ENCODE peak calls at places on chromosomes 1 and 21, in five cellular contexts. One of them, this sample, is unnamed.

GRCh38 chr1:218426343-218426657 is 81.2 kb downstream of the TGFB2 start:
- DNase-seq in mucosa of descending colon: no peak
- DNase-seq in breast epithelium: peak; percentile 50
- DNase-seq in fibroblast of lung: peak; percentile 64
- DNase-seq in GM13977: no peak
- DNase-seq in this sample: no peak

GRCh38 chr1:59985901-59986735 is 59.5 kb upstream of the CYP2J2 start:
- DNase-seq in GM13977: no peak
- DNase-seq in mucosa of descending colon: no peak
- DNase-seq in fibroblast of lung: no peak
- DNase-seq in breast epithelium: no peak
- DNase-seq in this sample: no peak

GRCh38 chr1:184462170-184462569 is 75.3 kb downstream of the C1orf21 start:
- DNase-seq in mucosa of descending colon: no peak
- DNase-seq in fibroblast of lung: no peak
- DNase-seq in breast epithelium: no peak
- DNase-seq in GM13977: no peak
- DNase-seq in this sample: no peak

GRCh38 chr1:38000529-38001453 is 4.5 kb downstream of the FHL3 start:
- DNase-seq in GM13977: no peak
- DNase-seq in fibroblast of lung: peak; percentile 89
- DNase-seq in breast epithelium: peak; percentile 55
- DNase-seq in mucosa of descending colon: peak; percentile 51
- DNase-seq in this sample: no peak

GRCh38 chr1:17861685-17862084 is 106.6 kb downstream of the ACTL8 start:
- DNase-seq in breast epithelium: no peak
- DNase-seq in mucosa of descending colon: no peak
- DNase-seq in fibroblast of lung: no peak
- DNase-seq in GM13977: no peak
- DNase-seq in this sample: no peak

GRCh38 chr1:35266306-35266705 is 2.2 kb upstream of the ZMYM4 start:
- DNase-seq in fibroblast of lung: no peak
- DNase-seq in breast epithelium: no peak
- DNase-seq in mucosa of descending colon: no peak
- DNase-seq in GM13977: no peak
- DNase-seq in this sample: no peak

GRCh38 chr1:54791880-54792522 is 9.1 kb downstream of the TTC22 start:
- DNase-seq in breast epithelium: no peak
- DNase-seq in GM13977: peak; percentile 67
- DNase-seq in mucosa of descending colon: no peak
- DNase-seq in fibroblast of lung: peak; percentile 49
- DNase-seq in this sample: peak; percentile 68

GRCh38 chr1:234862944-234863515 is 253.1 kb upstream of the IRF2BP2 start:
- DNase-seq in fibroblast of lung: peak; percentile 66
- DNase-seq in mucosa of descending colon: peak; percentile 78
- DNase-seq in GM13977: no peak
- DNase-seq in breast epithelium: peak; percentile 79
- DNase-seq in this sample: peak; percentile 79

GRCh38 chr1:69511426-69512192 is 56.1 kb upstream of the LRRC7 start:
- DNase-seq in GM13977: no peak
- DNase-seq in mucosa of descending colon: no peak
- DNase-seq in breast epithelium: no peak
- DNase-seq in fibroblast of lung: peak; percentile 67
- DNase-seq in this sample: no peak

GRCh38 chr1:53371121-53371666 is 43.3 kb upstream of the LRP8 start:
- DNase-seq in mucosa of descending colon: no peak
- DNase-seq in GM13977: no peak
- DNase-seq in fibroblast of lung: no peak
- DNase-seq in breast epithelium: no peak
- DNase-seq in this sample: no peak

GRCh38 chr1:161763522-161764098 is 2.5 kb upstream of the ATF6 start:
- DNase-seq in fibroblast of lung: no peak
- DNase-seq in mucosa of descending colon: no peak
- DNase-seq in breast epithelium: no peak
- DNase-seq in GM13977: peak; percentile 23
- DNase-seq in this sample: peak; percentile 36

GRCh38 chr1:162996261-162996660 is 72.9 kb upstream of the RGS4 start:
- DNase-seq in fibroblast of lung: peak; percentile 28
- DNase-seq in GM13977: no peak
- DNase-seq in breast epithelium: no peak
- DNase-seq in mucosa of descending colon: no peak
- DNase-seq in this sample: no peak

GRCh38 chr1:19373206-19374126 is 61.3 kb downstream of the SLC66A1 start:
- DNase-seq in breast epithelium: no peak
- DNase-seq in fibroblast of lung: no peak
- DNase-seq in GM13977: no peak
- DNase-seq in mucosa of descending colon: no peak
- DNase-seq in this sample: no peak

GRCh38 chr21:35616090-35616489 is 444.2 kb downstream of the SETD4 start:
- DNase-seq in breast epithelium: no peak
- DNase-seq in GM13977: no peak
- DNase-seq in fibroblast of lung: peak; percentile 87
- DNase-seq in mucosa of descending colon: no peak
- DNase-seq in this sample: no peak

GRCh38 chr1:38418195-38419030 is 371.8 kb upstream of the POU3F1 start:
- DNase-seq in GM13977: no peak
- DNase-seq in breast epithelium: no peak
- DNase-seq in fibroblast of lung: no peak
- DNase-seq in mucosa of descending colon: no peak
- DNase-seq in this sample: no peak

GRCh38 chr1:166379447-166379846 is 212.6 kb upstream of the FAM78B start:
- DNase-seq in breast epithelium: no peak
- DNase-seq in GM13977: no peak
- DNase-seq in fibroblast of lung: no peak
- DNase-seq in mucosa of descending colon: no peak
- DNase-seq in this sample: no peak

GRCh38 chr1:243268751-243269460 is 13.1 kb downstream of the SDCCAG8 start:
- DNase-seq in breast epithelium: no peak
- DNase-seq in fibroblast of lung: no peak
- DNase-seq in GM13977: no peak
- DNase-seq in mucosa of descending colon: no peak
- DNase-seq in this sample: no peak

GRCh38 chr1:21255284-21255942 is 34.9 kb downstream of the ECE1 start:
- DNase-seq in breast epithelium: peak; percentile 85
- DNase-seq in mucosa of descending colon: peak; percentile 87
- DNase-seq in fibroblast of lung: peak; percentile 85
- DNase-seq in GM13977: peak; percentile 80
- DNase-seq in this sample: peak; percentile 94

GRCh38 chr1:116232989-116233514 is 121.9 kb downstream of the MAB21L3 start:
- DNase-seq in fibroblast of lung: no peak
- DNase-seq in breast epithelium: no peak
- DNase-seq in GM13977: no peak
- DNase-seq in mucosa of descending colon: no peak
- DNase-seq in this sample: no peak

GRCh38 chr21:31011412-31011811 is 26.9 kb downstream of the KRTAP19-8 start:
- DNase-seq in GM13977: no peak
- DNase-seq in breast epithelium: no peak
- DNase-seq in fibroblast of lung: no peak
- DNase-seq in mucosa of descending colon: no peak
- DNase-seq in this sample: no peak

GRCh38 chr21:39799178-39799577 is 54.2 kb downstream of the IGSF5 start:
- DNase-seq in GM13977: no peak
- DNase-seq in mucosa of descending colon: no peak
- DNase-seq in breast epithelium: no peak
- DNase-seq in fibroblast of lung: no peak
- DNase-seq in this sample: no peak

GRCh38 chr1:16088996-16089395 is 15.5 kb upstream of the FAM131C start:
- DNase-seq in GM13977: no peak
- DNase-seq in breast epithelium: no peak
- DNase-seq in fibroblast of lung: peak; percentile 51
- DNase-seq in mucosa of descending colon: no peak
- DNase-seq in this sample: no peak

GRCh38 chr1:29690156-29690555 is 453.8 kb downstream of the PTPRU start:
- DNase-seq in mucosa of descending colon: no peak
- DNase-seq in GM13977: no peak
- DNase-seq in fibroblast of lung: no peak
- DNase-seq in breast epithelium: no peak
- DNase-seq in this sample: no peak

GRCh38 chr1:71785470-71785869 is 496.9 kb downstream of the NEGR1 start:
- DNase-seq in mucosa of descending colon: no peak
- DNase-seq in GM13977: no peak
- DNase-seq in fibroblast of lung: peak; percentile 36
- DNase-seq in breast epithelium: no peak
- DNase-seq in this sample: peak; percentile 19

GRCh38 chr21:15604424-15604823 is 125.4 kb upstream of the USP25 start:
- DNase-seq in fibroblast of lung: peak; percentile 68
- DNase-seq in GM13977: no peak
- DNase-seq in mucosa of descending colon: no peak
- DNase-seq in breast epithelium: no peak
- DNase-seq in this sample: no peak

GRCh38 chr1:85321237-85321964 is 45.0 kb upstream of the BCL10 start:
- DNase-seq in breast epithelium: no peak
- DNase-seq in fibroblast of lung: peak; percentile 56
- DNase-seq in mucosa of descending colon: no peak
- DNase-seq in GM13977: no peak
- DNase-seq in this sample: no peak

GRCh38 chr1:241606544-241606943 is 33.6 kb downstream of the CHML start:
- DNase-seq in breast epithelium: no peak
- DNase-seq in GM13977: no peak
- DNase-seq in mucosa of descending colon: no peak
- DNase-seq in fibroblast of lung: no peak
- DNase-seq in this sample: no peak

GRCh38 chr1:241603626-241604337 is 36.4 kb downstream of the CHML start:
- DNase-seq in breast epithelium: no peak
- DNase-seq in GM13977: no peak
- DNase-seq in fibroblast of lung: peak; percentile 87
- DNase-seq in mucosa of descending colon: no peak
- DNase-seq in this sample: no peak

GRCh38 chr1:241608379-241609033 is 31.7 kb downstream of the CHML start:
- DNase-seq in mucosa of descending colon: no peak
- DNase-seq in breast epithelium: no peak
- DNase-seq in fibroblast of lung: peak; percentile 61
- DNase-seq in GM13977: no peak
- DNase-seq in this sample: no peak

GRCh38 chr1:241607497-241607896 is 32.7 kb downstream of the CHML start:
- DNase-seq in fibroblast of lung: no peak
- DNase-seq in GM13977: no peak
- DNase-seq in mucosa of descending colon: no peak
- DNase-seq in breast epithelium: no peak
- DNase-seq in this sample: no peak

GRCh38 chr1:241605146-241605805 is 34.9 kb downstream of the CHML start:
- DNase-seq in breast epithelium: no peak
- DNase-seq in mucosa of descending colon: no peak
- DNase-seq in fibroblast of lung: no peak
- DNase-seq in GM13977: no peak
- DNase-seq in this sample: no peak
- TF ChIP-seq CTCF in breast epithelium: no peak
- TF ChIP-seq CTCF in mucosa of descending colon: no peak
- TF ChIP-seq CTCF in fibroblast of lung: peak; percentile 26
- TF ChIP-seq CTCF in GM13977: peak; percentile 21
- TF ChIP-seq CTCF in this sample: no peak

GRCh38 chr1:14606632-14607031 is 8.1 kb downstream of the KAZN start:
- DNase-seq in mucosa of descending colon: no peak
- DNase-seq in GM13977: no peak
- DNase-seq in fibroblast of lung: no peak
- DNase-seq in breast epithelium: no peak
- DNase-seq in this sample: no peak
- TF ChIP-seq CTCF in mucosa of descending colon: no peak
- TF ChIP-seq CTCF in GM13977: peak; percentile 15
- TF ChIP-seq CTCF in fibroblast of lung: no peak
- TF ChIP-seq CTCF in breast epithelium: peak; percentile 12
- TF ChIP-seq CTCF in this sample: no peak

GRCh38 chr1:77060000-77060399 is 159.2 kb downstream of the PIGK start:
- DNase-seq in fibroblast of lung: no peak
- DNase-seq in mucosa of descending colon: no peak
- DNase-seq in breast epithelium: peak; percentile 31
- DNase-seq in GM13977: no peak
- DNase-seq in this sample: no peak
- TF ChIP-seq CTCF in fibroblast of lung: no peak
- TF ChIP-seq CTCF in mucosa of descending colon: no peak
- TF ChIP-seq CTCF in breast epithelium: no peak
- TF ChIP-seq CTCF in GM13977: no peak
- TF ChIP-seq CTCF in this sample: no peak

DNA sequence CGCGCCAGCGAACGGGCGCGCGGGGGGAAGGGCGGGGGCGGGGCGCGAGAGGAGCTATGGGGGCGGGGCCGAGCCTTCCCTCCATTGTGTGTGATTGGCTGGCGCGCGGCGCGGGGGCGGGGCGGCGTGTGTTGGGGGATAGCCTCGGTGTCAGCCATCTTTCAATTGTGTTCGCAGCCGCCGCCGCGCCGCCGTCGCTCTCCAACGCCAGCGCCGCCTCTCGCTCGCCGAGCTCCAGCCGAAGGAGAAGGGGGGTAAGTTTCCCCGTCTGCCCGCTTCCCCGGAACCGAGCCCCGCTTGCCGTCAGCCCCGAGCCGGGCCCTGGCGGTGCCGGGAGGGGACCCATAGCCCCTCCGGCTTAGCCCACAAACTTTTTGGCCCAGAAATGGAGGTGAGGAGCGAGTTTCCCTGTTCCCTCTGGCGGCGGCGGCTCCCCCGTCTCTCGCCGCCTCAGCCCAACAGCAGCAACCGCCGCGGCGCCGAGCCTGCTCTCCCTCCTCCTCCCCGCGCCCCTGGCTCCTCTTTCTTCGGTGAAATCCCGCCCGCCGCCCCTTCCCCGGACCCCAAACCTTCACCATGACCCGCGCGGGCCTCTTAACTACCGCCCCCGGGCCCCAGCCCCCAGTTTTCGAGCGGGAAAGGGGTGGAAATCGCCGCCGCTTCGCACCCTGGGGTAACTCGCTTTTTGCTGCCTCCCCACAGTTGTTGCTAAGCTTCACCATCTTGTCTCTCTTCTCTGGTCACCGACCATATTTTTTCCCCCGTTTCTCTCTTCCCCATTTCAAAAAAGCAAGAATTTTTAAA is at the start of gene H3-3A:
- DNase-seq in breast epithelium: peak; percentile 98
- DNase-seq in GM13977: peak; percentile 98
- DNase-seq in fibroblast of lung: peak; percentile 94
- DNase-seq in mucosa of descending colon: peak; percentile 98
- DNase-seq in this sample: peak; percentile 100
- TF ChIP-seq CTCF in breast epithelium: peak; percentile 23
- TF ChIP-seq CTCF in GM13977: peak; percentile 0
- TF ChIP-seq CTCF in fibroblast of lung: no peak
- TF ChIP-seq CTCF in mucosa of descending colon: no peak
- TF ChIP-seq CTCF in this sample: no peak

GRCh38 chr1:240092301-240093119 is 827 bp downstream of the FMN2 start:
- DNase-seq in mucosa of descending colon: no peak
- DNase-seq in GM13977: peak; percentile 30
- DNase-seq in fibroblast of lung: peak; percentile 65
- DNase-seq in breast epithelium: no peak
- DNase-seq in this sample: peak; percentile 23
- TF ChIP-seq CTCF in mucosa of descending colon: no peak
- TF ChIP-seq CTCF in GM13977: no peak
- TF ChIP-seq CTCF in fibroblast of lung: no peak
- TF ChIP-seq CTCF in breast epithelium: no peak
- TF ChIP-seq CTCF in this sample: no peak